ENCODE peak calls at places on chromosomes 5 and 9, in seven cellular contexts. M is foreskin fibroblast; L is activated gamma-delta T cell treated with anti-CD3 and anti-CD28 coated beads, Interleukin-2, amount 50 U/mL, for 16 hours; B is cardiac fibroblast; V is LHCN-M2; S is PC-9; C is neural crest cell. F is an unnamed sample.

GRCh38 chr5:73749485-73750270 is 123.7 kb downstream of the ARHGEF28 start:
- DNase-seq in M (no peak), L (no peak), B (no peak), V (no peak), S (no peak), C (no peak), F (no peak)

GRCh38 chr9:108789742-108790141 is 66.0 kb downstream of the ACTL7B start:
- DNase-seq in M (no peak), L (no peak), B (no peak), V (no peak), S (no peak), C (no peak), F (no peak)

GRCh38 chr9:36327903-36328302 is 69.7 kb upstream of the GNE start:
- DNase-seq in M (peak; percentile 29), L (no peak), B (peak; percentile 44), V (peak; percentile 62), S (peak; percentile 24), C (no peak), F (peak; percentile 68)

GRCh38 chr5:102867999-102868662 is 113.0 kb downstream of the PAM start:
- DNase-seq in M (no peak), L (no peak), B (peak; percentile 25), V (peak; percentile 33), S (no peak), C (no peak), F (peak; percentile 18)

GRCh38 chr9:4857163-4857562 is 64.4 kb downstream of the RCL1 start:
- DNase-seq in M (no peak), L (no peak), B (no peak), V (no peak), S (no peak), C (no peak), F (peak; percentile 26)

GRCh38 chr9:77511525-77511924 is 136.6 kb downstream of the GNA14 start:
- DNase-seq in M (no peak), L (no peak), B (no peak), V (no peak), S (no peak), C (no peak), F (no peak)

GRCh38 chr5:169719360-169720314 is 82.6 kb downstream of the DOCK2 start:
- DNase-seq in M (no peak), L (no peak), B (no peak), V (no peak), S (no peak), C (no peak), F (no peak)

GRCh38 chr9:36874921-36875320 is 159.1 kb downstream of the PAX5 start:
- DNase-seq in M (peak; percentile 6), L (no peak), B (peak; percentile 59), V (peak; percentile 2), S (no peak), C (no peak), F (no peak)

GRCh38 chr5:181181650-181182565 is 23.1 kb downstream of the TRIM7 start:
- DNase-seq in M (peak; percentile 69), L (peak; percentile 38), B (peak; percentile 80), V (peak; percentile 56), S (peak; percentile 78), C (peak; percentile 46), F (peak; percentile 63)